ENCODE peak calls at places on chromosomes 3 and 15, in eight cellular contexts. H is HepG2, Y is mesenchymal stem cell, I is Karpas-422, R is NT2/D1, P is kidney, B is fibroblast of lung, M is PC-3. G is an unnamed sample.

GRCh38 chr3:53346922-53347260 is 452 bp downstream of the DCP1A start:
- DNase-seq in Y (no peak), M (no peak), H (no peak), B (no peak), R (no peak), P (no peak), I (no peak), G (no peak)

GRCh38 chr3:33660035-33660434 is 58.0 kb downstream of the CLASP2 start:
- DNase-seq in M (no peak), P (no peak), Y (no peak), I (no peak), B (peak; percentile 16), R (no peak), H (no peak), G (no peak)

GRCh38 chr3:136974670-136975069 is 16.9 kb downstream of the IL20RB start:
- DNase-seq in P (no peak), H (no peak), M (no peak), R (no peak), I (no peak), B (no peak), Y (no peak), G (no peak)

GRCh38 chr3:31166249-31166885 is 271.9 kb upstream of the GADL1 start:
- DNase-seq in R (no peak), B (peak; percentile 95), H (no peak), Y (peak; percentile 36), I (no peak), P (no peak), M (peak; percentile 92), G (no peak)

GRCh38 chr3:85170646-85171045 is 211.9 kb downstream of the CADM2 start:
- DNase-seq in P (no peak), B (no peak), H (no peak), R (no peak), I (no peak), M (peak; percentile 88), Y (no peak), G (no peak)

GRCh38 chr15:49327927-49328326 is 95.1 kb upstream of the FGF7 start:
- DNase-seq in M (no peak), B (no peak), R (no peak), H (no peak), I (no peak), Y (no peak), P (no peak), G (no peak)

GRCh38 chr15:63233667-63234419 is 43.6 kb upstream of the APH1B start:
- DNase-seq in Y (peak; percentile 59), I (peak; percentile 39), H (peak; percentile 33), R (no peak), B (peak; percentile 89), M (peak; percentile 48), P (no peak), G (no peak)

GRCh38 chr3:129211772-129212171 is 28.1 kb upstream of the CNBP start:
- DNase-seq in H (peak; percentile 34), R (no peak), Y (peak; percentile 43), B (peak; percentile 92), M (peak; percentile 96), I (no peak), P (peak; percentile 94), G (no peak)

GRCh38 chr3:108897883-108898282 is 55.8 kb downstream of the GUCA1C start:
- DNase-seq in B (no peak), M (no peak), I (no peak), H (no peak), Y (no peak), R (no peak), P (no peak), G (no peak)

GRCh38 chr3:155895379-155895900 is 25.0 kb downstream of the GMPS start:
- DNase-seq in P (no peak), R (no peak), B (no peak), I (no peak), M (no peak), Y (no peak), H (no peak), G (no peak)

GRCh38 chr15:84937144-84937543 is 44.5 kb upstream of the PDE8A start:
- DNase-seq in P (no peak), H (no peak), M (no peak), Y (no peak), R (no peak), B (no peak), I (no peak), G (no peak)

GRCh38 chr3:157499342-157499963 is 3.8 kb downstream of the VEPH1 start:
- DNase-seq in I (no peak), Y (peak; percentile 17), B (peak; percentile 49), R (peak; percentile 74), H (peak; percentile 61), M (peak; percentile 93), P (peak; percentile 91), G (no peak)

GRCh38 chr3:110126065-110126464 is 788.7 kb upstream of the DPPA4 start:
- DNase-seq in H (no peak), P (no peak), B (peak; percentile 53), Y (peak; percentile 18), I (no peak), R (no peak), M (peak; percentile 13), G (no peak)

GRCh38 chr15:59278120-59278519 is 71.5 kb downstream of the LDHAL6B start:
- DNase-seq in M (peak; percentile 53), B (peak; percentile 68), P (no peak), R (no peak), Y (no peak), H (peak; percentile 74), I (no peak), G (no peak)

GRCh38 chr3:113287111-113287817 is 75.9 kb downstream of the BOC start:
- DNase-seq in I (no peak), H (peak; percentile 21), B (peak; percentile 79), P (no peak), M (peak; percentile 92), Y (peak; percentile 88), R (no peak), G (no peak)

GRCh38 chr15:71341811-71342550 is 226.7 kb downstream of the THSD4 start:
- DNase-seq in H (no peak), Y (no peak), I (no peak), P (no peak), M (no peak), R (no peak), B (no peak), G (no peak)

DNA sequence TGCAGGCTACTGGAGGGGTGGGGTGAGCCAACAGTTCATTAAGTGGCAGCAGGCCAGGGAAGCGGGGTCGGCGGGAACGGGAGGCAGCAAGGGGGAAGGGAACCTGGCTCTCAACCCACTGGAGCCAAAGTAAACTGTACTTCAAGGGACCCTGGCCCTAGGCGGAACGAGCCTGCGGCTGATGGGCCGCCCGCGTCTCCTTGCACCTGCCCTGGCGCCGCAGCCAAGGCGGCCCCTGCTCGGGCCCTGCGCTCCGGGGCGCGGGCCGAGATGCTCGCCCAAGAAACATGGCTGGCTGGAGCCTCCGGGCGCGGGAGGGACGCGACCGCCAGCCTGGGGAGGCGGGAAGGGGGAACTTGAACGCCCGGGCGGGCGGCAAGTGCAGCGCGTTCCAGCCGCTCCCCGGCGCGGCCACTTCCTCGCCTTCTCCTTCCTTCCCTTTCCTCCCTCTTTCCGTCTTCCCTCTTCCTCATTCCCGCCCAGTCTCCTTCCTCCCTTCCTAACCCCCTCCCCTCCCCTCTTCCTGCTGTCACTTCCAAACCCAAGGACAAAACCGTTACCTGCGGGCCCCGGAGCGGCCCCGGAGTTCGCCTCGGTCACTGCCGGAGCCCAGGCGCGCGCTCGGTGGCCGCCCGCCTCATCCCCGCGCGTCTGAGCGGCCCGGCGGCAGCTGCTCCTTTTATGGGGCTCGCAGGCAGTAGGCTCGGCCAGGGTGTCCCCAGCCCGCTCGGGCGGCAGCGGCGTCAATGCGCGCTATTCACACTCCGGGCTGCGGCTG is 489.7 kb downstream of the MAGI1 start:
- DNase-seq in H (peak; percentile 9), R (peak; percentile 20), P (peak; percentile 75), Y (peak; percentile 17), B (peak; percentile 33), M (no peak), I (no peak), G (no peak)
- H3K9ac ChIP-seq in H (peak overlapping the region; percentile 12), R (peak overlapping the region; percentile 79), P (no peak overlapping the region), Y (no peak overlapping the region), B (no peak overlapping the region), M (no peak overlapping the region), I (no peak overlapping the region), G (no peak overlapping the region)

DNA sequence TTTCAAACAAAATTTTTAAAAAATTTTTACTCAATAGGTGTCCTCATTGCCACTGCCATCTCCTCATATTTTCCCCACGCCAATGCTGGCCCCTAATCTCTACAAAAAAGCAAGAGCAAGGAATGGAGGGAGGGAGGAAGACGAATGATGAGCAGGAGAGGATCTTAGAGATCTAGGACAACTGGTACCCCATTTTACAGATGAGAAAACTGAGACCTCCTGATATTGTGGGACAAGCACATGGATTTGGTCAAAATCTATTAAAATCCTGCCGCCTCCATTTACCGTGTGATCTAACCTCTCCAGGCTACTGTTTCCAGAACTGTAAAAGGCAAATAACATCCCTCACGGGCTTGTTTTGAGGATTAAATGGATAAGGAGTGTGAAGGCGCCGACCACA is 4.6 kb downstream of the HEG1 start:
- DNase-seq in M (no peak), R (no peak), I (no peak), Y (no peak), B (no peak), P (no peak), H (no peak), G (no peak)
- H3K9ac ChIP-seq in M (no peak overlapping the region), R (peak overlapping the region; percentile 1), I (peak overlapping the region; percentile 92), Y (peak overlapping the region; percentile 98), B (peak overlapping the region; percentile 21), P (no peak overlapping the region), H (no peak overlapping the region), G (no peak overlapping the region)

GRCh38 chr3:49723301-49723630 is 485 bp downstream of the GMPPB start:
- DNase-seq in I (peak; percentile 82), H (peak; percentile 40), P (peak; percentile 92), Y (peak; percentile 60), R (no peak), B (peak; percentile 55), M (peak; percentile 53), G (no peak)

GRCh38 chr3:49721165-49721860 is 1.8 kb upstream of the AMIGO3 start:
- DNase-seq in H (no peak), Y (no peak), R (no peak), M (no peak), B (no peak), P (no peak), I (no peak), G (no peak)

GRCh38 chr3:49722896-49723295 is 855 bp downstream of the GMPPB start:
- DNase-seq in M (no peak), P (no peak), R (no peak), B (no peak), I (no peak), H (no peak), Y (no peak), G (no peak)

GRCh38 chr3:49720383-49721164 is 1.1 kb upstream of the AMIGO3 start:
- DNase-seq in H (no peak), R (no peak), M (no peak), B (no peak), I (no peak), P (no peak), Y (no peak), G (no peak)

GRCh38 chr3:49721861-49722781 is 1.6 kb downstream of the GMPPB start:
- DNase-seq in Y (no peak), B (no peak), M (no peak), I (no peak), P (no peak), H (no peak), R (no peak), G (no peak)
- H3K9ac ChIP-seq in Y (peak overlapping the region; percentile 98), B (no peak overlapping the region), M (peak overlapping the region; percentile 98), I (peak overlapping the region; percentile 96), P (no peak overlapping the region), H (peak overlapping the region; percentile 95), R (peak overlapping the region; percentile 99), G (no peak overlapping the region)

DNA sequence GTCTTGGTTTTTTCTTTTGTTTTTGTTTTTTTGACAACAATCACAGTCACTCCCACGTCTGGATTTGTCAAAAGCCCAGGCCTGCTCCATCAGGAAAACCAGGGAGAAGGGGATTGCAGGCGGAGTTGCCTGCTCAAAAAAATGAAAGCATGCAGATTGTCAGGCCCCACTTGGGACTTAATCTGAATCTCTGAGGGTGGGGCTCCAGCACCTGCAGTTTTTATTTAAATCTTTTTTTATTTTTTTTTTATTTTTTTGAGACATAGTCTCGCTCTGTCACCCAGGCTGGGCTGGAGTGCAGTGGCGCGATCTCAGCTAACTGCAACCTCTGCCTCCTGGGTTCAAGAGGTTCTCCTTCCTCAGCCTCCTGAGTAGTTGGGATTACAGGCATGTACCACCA is 140.9 kb downstream of the FOXP1 start:
- DNase-seq in I (peak; percentile 90), H (no peak), R (no peak), Y (no peak), M (no peak), B (no peak), P (no peak), G (no peak)
- H3K9ac ChIP-seq in I (peak overlapping the region; percentile 79), H (no peak overlapping the region), R (no peak overlapping the region), Y (no peak overlapping the region), M (no peak overlapping the region), B (no peak overlapping the region), P (no peak overlapping the region), G (no peak overlapping the region)

G was measured in SK-N-MC.